ENCODE peak calls at places on chromosomes 16 and 17, in ten cellular contexts. A is GM23248, M is thoracic aorta, P is heart right ventricle, R is HCT116, E is endodermal cell, H is cardiac muscle cell, W is ovary, Z is breast epithelium, B is uterus. Q is an unnamed sample. For H3K4me1 and H3K9me3, the result is how much of the 10 kb centered on the place peaks cover.

GRCh38 chr17:58176200-58176599 is 9.4 kb downstream of the OR4D2 start:
- DNase-seq in P (no peak), E (no peak), R (no peak), B (no peak), A (peak), W (no peak), M (no peak), H (peak), Z (no peak), Q (no peak)

GRCh38 chr17:27819171-27819544 is 18.8 kb upstream of the NOS2 start:
- DNase-seq in M (no peak), R (no peak), E (no peak), Z (no peak), A (no peak), H (no peak), B (no peak), W (no peak), P (no peak), Q (no peak)

GRCh38 chr17:19762515-19762961 is 14.4 kb upstream of the ALDH3A1 start:
- DNase-seq in B (peak), P (no peak), R (no peak), Z (peak), W (peak), E (peak), H (peak), M (peak), A (peak), Q (peak)

GRCh38 chr16:23132921-23133532 is 16.2 kb downstream of the USP31 start:
- DNase-seq in R (no peak), E (no peak), M (no peak), W (no peak), H (peak), A (peak), P (peak), B (peak), Z (no peak), Q (no peak)

GRCh38 chr16:28863929-28864886 is 565 bp downstream of the SH2B1 start:
- DNase-seq in Z (no peak), M (no peak), P (peak), H (peak), B (peak), R (no peak), A (peak), W (peak), E (no peak), Q (peak)

GRCh38 chr16:596736-597060 is 6.8 kb downstream of the RAB40C start:
- DNase-seq in P (no peak), W (no peak), R (no peak), M (no peak), Z (no peak), A (no peak), H (no peak), E (no peak), B (no peak), Q (no peak)

GRCh38 chr16:79563919-79564318 is 36.6 kb downstream of the MAF start:
- DNase-seq in E (peak), H (no peak), M (no peak), W (no peak), A (no peak), B (no peak), R (no peak), P (no peak), Z (no peak), Q (no peak)

GRCh38 chr16:87593710-87594258 is 8.5 kb upstream of the JPH3 start:
- DNase-seq in H (no peak), E (no peak), R (no peak), W (no peak), M (no peak), Z (no peak), B (no peak), A (no peak), P (no peak), Q (no peak)

GRCh38 chr17:27569257-27569722 is 61.7 kb upstream of the LGALS9 start:
- DNase-seq in Z (no peak), H (peak), E (peak), R (no peak), M (no peak), W (no peak), P (no peak), B (peak), A (peak), Q (no peak)

GRCh38 chr16:8795818-8796217 is 1.6 kb downstream of the TMEM186 start:
- DNase-seq in M (no peak), Z (no peak), H (no peak), R (no peak), P (no peak), B (no peak), A (no peak), E (no peak), W (no peak), Q (no peak)

GRCh38 chr16:78237346-78237745 is 137.9 kb downstream of the WWOX start:
- DNase-seq in R (no peak), W (peak), Z (no peak), E (no peak), H (no peak), A (no peak), B (no peak), P (peak), M (no peak), Q (no peak)

GRCh38 chr17:13372432-13372831 is 229.3 kb downstream of the HS3ST3A1 start:
- DNase-seq in P (no peak), E (no peak), A (no peak), B (no peak), W (no peak), H (no peak), Z (no peak), R (no peak), M (no peak), Q (no peak)

GRCh38 chr17:44928950-44929720 is 13.8 kb upstream of the GFAP start:
- DNase-seq in A (peak), W (no peak), Z (no peak), R (no peak), M (no peak), E (peak), H (no peak), P (no peak), B (no peak), Q (no peak)

GRCh38 chr16:53809088-53809951 is 105.4 kb downstream of the FTO start:
- DNase-seq in B (no peak), H (peak), R (no peak), A (peak), Z (no peak), W (no peak), E (no peak), M (no peak), P (no peak), Q (no peak)

GRCh38 chr17:75011788-75012319 is 616 bp upstream of the MRPL58 start:
- DNase-seq in H (peak), W (peak), E (no peak), R (no peak), B (peak), Z (peak), M (no peak), A (peak), P (peak), Q (peak)

GRCh38 chr16:47375423-47375822 is 85.4 kb downstream of the ITFG1 start:
- DNase-seq in Z (no peak), W (no peak), R (no peak), H (no peak), E (no peak), M (no peak), A (no peak), P (no peak), B (no peak), Q (no peak)

GRCh38 chr17:15006421-15006820 is 258.7 kb downstream of the PMP22 start:
- DNase-seq in B (no peak), E (no peak), M (no peak), R (no peak), Z (no peak), A (no peak), P (no peak), W (no peak), H (no peak), Q (no peak)

GRCh38 chr17:34717092-34717491 is 137.7 kb downstream of the TMEM132E start:
- DNase-seq in P (no peak), R (no peak), W (no peak), A (no peak), H (no peak), E (peak), M (no peak), Z (no peak), B (no peak), Q (no peak)

GRCh38 chr17:34979650-34980352 is 511 bp upstream of the LIG3 start:
- DNase-seq in Z (no peak), H (peak), E (no peak), A (peak), P (no peak), M (no peak), B (no peak), W (no peak), R (no peak), Q (no peak)

GRCh38 chr16:54098247-54098646 is 188.3 kb downstream of the IRX3 start:
- DNase-seq in Z (no peak), A (no peak), B (no peak), M (no peak), P (no peak), E (no peak), H (no peak), R (no peak), W (no peak), Q (no peak)

GRCh38 chr16:57316390-57317017 is 32.0 kb upstream of the PLLP start:
- DNase-seq in E (no peak), P (peak), Z (no peak), W (no peak), R (peak), M (no peak), B (peak), H (peak), A (peak), Q (peak)

GRCh38 chr17:28327031-28327607 is 8.1 kb downstream of the TMEM97 start:
- DNase-seq in M (no peak), P (no peak), Z (no peak), H (no peak), E (peak), A (peak), B (no peak), W (no peak), R (no peak), Q (no peak)

GRCh38 chr16:66661210-66661560 is 35.4 kb downstream of the CMTM4 start:
- DNase-seq in Z (no peak), B (no peak), W (no peak), R (no peak), P (no peak), H (no peak), M (no peak), E (no peak), A (no peak), Q (no peak)

GRCh38 chr17:29292071-29292991 is 1.6 kb downstream of the NUFIP2 start:
- DNase-seq in P (peak), M (peak), E (peak), B (peak), H (peak), W (peak), Z (peak), A (peak), R (no peak), Q (peak)

GRCh38 chr16:51146256-51146924 is 4.7 kb downstream of the SALL1 start:
- DNase-seq in B (no peak), R (no peak), Z (no peak), H (peak), A (peak), W (no peak), M (no peak), P (no peak), E (no peak), Q (no peak)

GRCh38 chr17:35540589-35541404 is 3.3 kb upstream of the SLFN12L start:
- DNase-seq in W (no peak), R (no peak), H (peak), Z (no peak), M (no peak), A (peak), P (peak), B (no peak), E (no peak), Q (peak)

GRCh38 chr17:42282478-42283080 is 5.7 kb upstream of the STAT5A start:
- DNase-seq in R (no peak), E (peak), Z (peak), M (no peak), A (no peak), P (no peak), B (no peak), W (no peak), H (no peak), Q (no peak)

GRCh38 chr17:27565874-27566672 is 64.9 kb upstream of the LGALS9 start:
- DNase-seq in B (no peak), Z (no peak), P (no peak), A (no peak), E (no peak), H (no peak), W (no peak), M (no peak), R (no peak), Q (no peak)

GRCh38 chr17:50817838-50818237 is 17.5 kb upstream of the WFIKKN2 start:
- DNase-seq in R (peak), P (no peak), M (no peak), E (peak), A (peak), Z (no peak), B (no peak), W (no peak), H (no peak), Q (no peak)

GRCh38 chr16:75217389-75217851 is 1.4 kb upstream of the CTRB1 start:
- DNase-seq in W (no peak), A (no peak), M (no peak), P (no peak), H (no peak), Z (no peak), E (no peak), B (no peak), R (no peak), Q (no peak)

GRCh38 chr16:49961087-49961486 is 63.9 kb upstream of the CNEP1R1 start:
- DNase-seq in E (no peak), A (peak), B (no peak), Z (no peak), H (peak), R (no peak), W (no peak), P (no peak), M (no peak), Q (no peak)

GRCh38 chr17:44010966-44011647 is 3.7 kb downstream of the TMEM101 start:
- DNase-seq in E (no peak), R (no peak), Z (no peak), H (no peak), B (no peak), A (no peak), W (no peak), P (no peak), M (no peak), Q (no peak)

GRCh38 chr16:84827131-84827574 is 7.4 kb downstream of the CRISPLD2 start:
- DNase-seq in W (peak), R (no peak), A (peak), B (peak), P (no peak), M (no peak), Z (no peak), H (peak), E (no peak), Q (no peak)

GRCh38 chr16:84829168-84829965 is 9.6 kb downstream of the CRISPLD2 start:
- DNase-seq in R (no peak), W (peak), H (peak), M (no peak), E (no peak), A (peak), B (peak), P (no peak), Z (no peak), Q (no peak)

GRCh38 chr16:84826558-84826941 is 6.8 kb downstream of the CRISPLD2 start:
- DNase-seq in Z (no peak), H (peak), W (peak), B (peak), M (no peak), E (no peak), P (no peak), R (no peak), A (peak), Q (no peak)

GRCh38 chr16:84828322-84828721 is 8.5 kb downstream of the CRISPLD2 start:
- DNase-seq in B (no peak), Z (no peak), A (no peak), E (no peak), R (no peak), W (no peak), M (no peak), H (no peak), P (no peak), Q (no peak)

DNA sequence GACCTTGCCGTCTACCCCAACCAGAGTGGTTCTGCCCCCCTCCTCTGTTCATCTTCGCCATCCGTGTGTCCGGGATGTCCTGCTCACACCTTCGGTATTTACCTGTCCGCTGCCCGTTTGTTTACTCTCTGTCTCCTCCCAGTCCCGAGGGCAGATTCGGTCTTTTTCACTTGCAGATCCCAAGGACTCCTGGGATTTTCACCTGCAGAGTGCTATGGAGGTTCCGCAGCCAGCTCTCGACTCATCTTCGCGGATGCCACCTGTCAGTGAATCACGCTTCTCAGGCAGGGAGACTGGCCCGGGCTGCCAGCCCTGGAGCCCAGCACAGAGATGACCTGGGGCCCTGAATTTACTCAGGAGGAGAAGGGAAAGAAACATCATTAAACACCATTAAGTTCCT is 8.1 kb downstream of the CRISPLD2 start:
- DNase-seq in H (no peak), Z (no peak), R (no peak), M (no peak), P (no peak), W (no peak), E (no peak), B (no peak), A (no peak), Q (no peak)
- H3K4me1 ChIP-seq in H (under half), Z (under half), R (under half), M (under half), P (half or more), W (under half), E (under half), B (under half), A (half or more), Q (half or more)

GRCh38 chr16:3321802-3322201 is 16.5 kb downstream of the ZNF75A start:
- DNase-seq in Z (no peak), P (no peak), B (no peak), M (no peak), E (no peak), H (no peak), A (no peak), R (no peak), W (no peak), Q (no peak)

GRCh38 chr16:3311496-3311895 is 6.2 kb downstream of the ZNF75A start:
- DNase-seq in R (no peak), A (no peak), Z (no peak), E (no peak), H (no peak), M (no peak), P (no peak), B (no peak), W (no peak), Q (no peak)

DNA sequence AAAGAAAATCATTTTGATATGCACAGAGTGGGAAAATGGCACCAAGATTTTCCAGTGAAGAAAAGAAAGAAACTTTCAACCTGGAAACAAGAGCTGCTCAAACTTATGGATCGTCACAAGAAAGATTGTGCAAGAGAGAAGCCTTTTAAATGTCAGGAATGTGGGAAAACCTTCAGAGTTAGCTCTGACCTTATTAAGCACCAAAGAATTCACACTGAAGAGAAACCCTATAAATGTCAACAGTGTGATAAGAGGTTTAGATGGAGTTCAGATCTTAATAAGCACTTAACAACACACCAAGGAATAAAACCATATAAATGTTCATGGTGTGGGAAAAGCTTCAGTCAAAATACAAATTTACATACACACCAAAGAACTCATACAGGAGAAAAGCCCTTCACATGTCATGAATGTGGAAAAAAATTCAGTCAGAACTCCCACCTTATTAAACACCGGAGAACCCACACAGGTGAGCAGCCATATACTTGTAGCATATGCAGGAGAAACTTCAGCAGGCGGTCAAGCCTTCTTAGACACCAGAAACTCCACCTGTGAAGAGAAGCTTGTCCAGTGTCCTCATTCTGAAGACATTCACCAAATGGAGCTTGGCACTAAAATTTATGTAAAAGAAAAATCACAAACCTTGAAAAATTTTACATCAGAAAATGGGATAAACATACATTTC is 12.2 kb downstream of the ZNF75A start:
- DNase-seq in P (no peak), A (peak), M (no peak), Z (no peak), R (no peak), W (no peak), H (peak), E (no peak), B (no peak), Q (no peak)
- H3K9me3 ChIP-seq in P (half or more), A (under half), M (half or more), Z (half or more), R (under half), W (under half), H (under half), E (half or more), B (half or more), Q (half or more)

GRCh38 chr17:38355256-38355655 is 3.6 kb downstream of the SOCS7 start:
- DNase-seq in R (no peak), B (no peak), W (no peak), A (no peak), M (no peak), H (no peak), E (no peak), Z (no peak), P (no peak), Q (no peak)

GRCh38 chr17:38354466-38354865 is 2.8 kb downstream of the SOCS7 start:
- DNase-seq in A (no peak), W (no peak), M (no peak), Z (no peak), R (no peak), H (no peak), E (no peak), P (no peak), B (no peak), Q (no peak)

GRCh38 chr17:38353668-38354067 is 2.0 kb downstream of the SOCS7 start:
- DNase-seq in B (no peak), E (no peak), P (no peak), H (no peak), Z (no peak), A (no peak), M (no peak), R (no peak), W (no peak), Q (no peak)

GRCh38 chr17:38358586-38359513 is 7.2 kb downstream of the SOCS7 start:
- DNase-seq in E (no peak), P (no peak), M (no peak), A (peak), R (no peak), W (no peak), Z (peak), H (no peak), B (no peak), Q (no peak)

DNA sequence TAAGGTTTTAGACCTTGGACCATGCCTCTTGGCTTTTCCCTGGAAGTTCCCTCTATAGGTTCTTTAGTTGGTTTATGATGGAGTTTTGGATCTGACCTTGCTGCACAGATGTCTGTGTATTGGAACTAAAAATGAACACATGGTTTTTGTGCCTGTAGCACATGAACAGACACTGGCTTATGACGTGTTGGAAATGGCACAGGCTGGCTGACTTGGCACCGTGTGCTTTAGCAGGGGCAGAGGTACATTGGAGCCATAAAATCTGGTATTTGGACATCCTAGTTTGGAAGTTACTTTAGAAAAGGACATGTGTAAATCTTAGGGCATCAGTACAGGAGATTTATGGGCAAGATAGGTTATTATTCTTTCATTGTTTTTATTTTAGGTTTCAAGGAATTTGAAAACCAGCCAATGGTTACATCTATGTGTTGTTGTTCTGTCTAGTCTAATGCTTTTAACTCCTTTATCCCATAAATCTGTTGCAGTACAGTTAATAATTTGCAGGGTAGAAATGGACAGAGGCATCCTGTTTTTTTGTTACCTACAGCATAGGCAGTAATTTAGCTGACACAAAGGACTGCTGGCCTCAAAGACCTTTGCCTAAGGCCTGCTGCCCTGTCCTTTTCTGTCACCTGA is 6.0 kb downstream of the SOCS7 start:
- DNase-seq in B (no peak), E (no peak), P (no peak), Z (no peak), R (no peak), W (no peak), M (no peak), A (peak), H (no peak), Q (no peak)
- H3K4me1 ChIP-seq in B (under half), E (under half), P (half or more), Z (under half), R (under half), W (under half), M (half or more), A (under half), H (under half), Q (under half)

DNA sequence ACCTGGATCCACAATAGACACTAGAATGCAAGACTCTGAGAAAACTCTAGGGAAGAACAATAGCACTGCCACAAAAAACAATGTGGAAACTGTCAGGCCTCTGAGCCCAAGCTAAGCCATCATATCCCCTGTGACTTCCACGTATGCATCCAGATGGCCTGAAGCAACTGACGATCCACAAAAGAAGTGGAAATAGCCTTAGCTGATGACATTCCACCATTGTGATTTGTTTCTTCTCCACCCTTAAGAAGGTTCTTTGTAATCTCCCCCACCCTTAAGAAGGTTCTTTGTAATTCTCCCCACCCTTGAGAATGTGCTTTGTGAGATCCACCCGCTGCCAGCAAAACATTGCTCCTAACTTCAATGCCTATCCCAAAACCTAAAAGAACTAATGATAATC is 39.2 kb upstream of the TNRC6C start:
- DNase-seq in B (no peak), W (no peak), H (no peak), A (no peak), P (no peak), E (no peak), Z (no peak), R (no peak), M (no peak), Q (no peak)
- H3K9me3 ChIP-seq in B (under half), W (under half), H (under half), A (under half), P (under half), E (under half), Z (under half), R (under half), M (under half), Q (under half)